ENCODE peak calls at places on chromosomes 12 and 14, in five cellular contexts. S is uterus; L is hypothalamus; U is DMS153; Q is effector memory CD8-positive, alpha-beta T cell. K is an unnamed sample.

GRCh38 chr14:73741876-73742519 is 27.8 kb upstream of the PNMA1 start:
- DNase-seq in S (no peak), L (no peak), U (no peak), Q (no peak), K (no peak)

GRCh38 chr14:22838631-22839041 is 2.3 kb downstream of the MMP14 start:
- DNase-seq in S (peak; percentile 60), L (peak; percentile 14), U (no peak), Q (no peak), K (peak; percentile 80)

GRCh38 chr12:12467701-12468218 is 94.9 kb downstream of the DUSP16 start:
- DNase-seq in S (no peak), L (peak; percentile 49), U (no peak), Q (peak; percentile 64), K (peak; percentile 72)

GRCh38 chr12:62731378-62731710 is 203.6 kb downstream of the PPM1H start:
- DNase-seq in S (no peak), L (no peak), U (no peak), Q (no peak), K (no peak)

GRCh38 chr12:6843118-6843902 is 2.6 kb downstream of the GNB3 start:
- DNase-seq in S (no peak), L (no peak), U (no peak), Q (no peak), K (no peak)

GRCh38 chr12:44286336-44286735 is 450.5 kb downstream of the TMEM117 start:
- DNase-seq in S (no peak), L (no peak), U (no peak), Q (no peak), K (no peak)

GRCh38 chr12:57157588-57158173 is 10.3 kb upstream of the LRP1-AS start:
- DNase-seq in S (no peak), L (no peak), U (no peak), Q (no peak), K (no peak)

GRCh38 chr12:106985479-106985878 is 1.5 kb downstream of the MTERF2 start:
- DNase-seq in S (no peak), L (no peak), U (no peak), Q (no peak), K (no peak)

GRCh38 chr14:68564826-68565760 is 227.8 kb downstream of the ZFP36L1 start:
- DNase-seq in S (no peak), L (no peak), U (no peak), Q (no peak), K (no peak)

GRCh38 chr12:132414634-132415340 is 75.2 kb upstream of the FBRSL1 start:
- DNase-seq in S (peak; percentile 65), L (peak; percentile 68), U (peak; percentile 63), Q (peak; percentile 74), K (peak; percentile 91)

GRCh38 chr14:54050759-54051158 is 94.1 kb upstream of the BMP4 start:
- DNase-seq in S (no peak), L (no peak), U (no peak), Q (no peak), K (no peak)

GRCh38 chr12:85057370-85057963 is 21.3 kb downstream of the LRRIQ1 start:
- DNase-seq in S (no peak), L (no peak), U (no peak), Q (no peak), K (no peak)

GRCh38 chr12:64268409-64268808 is 46.3 kb upstream of the KICS2 start:
- DNase-seq in S (no peak), L (no peak), U (no peak), Q (no peak), K (no peak)

GRCh38 chr12:47776471-47777143 is 3.6 kb downstream of the SLC48A1 start:
- DNase-seq in S (no peak), L (no peak), U (no peak), Q (no peak), K (peak; percentile 56)

GRCh38 chr12:72491399-72491798 is 219.2 kb downstream of the TRHDE start:
- DNase-seq in S (no peak), L (no peak), U (no peak), Q (no peak), K (no peak)

GRCh38 chr12:93348568-93349435 is 28.9 kb upstream of the NUDT4 start:
- DNase-seq in S (no peak), L (no peak), U (no peak), Q (no peak), K (no peak)

GRCh38 chr12:102808412-102808811 is 108.6 kb downstream of the PAH start:
- DNase-seq in S (no peak), L (no peak), U (no peak), Q (no peak), K (no peak)

GRCh38 chr12:128163096-128163495 is 103.9 kb upstream of the TMEM132C start:
- DNase-seq in S (no peak), L (no peak), U (no peak), Q (no peak), K (no peak)

GRCh38 chr12:76480800-76481199 is 78.8 kb downstream of the OSBPL8 start:
- DNase-seq in S (no peak), L (no peak), U (no peak), Q (no peak), K (no peak)